ENCODE peak calls at places on chromosome 6, in five cellular contexts. X is NCI-H187, H is NCI-H748 treated with DMSO at 0.1 percent for 48 hours, F is heart left ventricle, U is AG08396. A is an unnamed sample.

GRCh38 chr6:119676971-119677370 is 327.4 kb upstream of the MAN1A1 start:
- DNase-seq in U (no peak), F (no peak), H (no peak), X (no peak), A (no peak)

GRCh38 chr6:26487466-26487865 is 12.6 kb upstream of the BTN1A1 start:
- DNase-seq in H (no peak), F (no peak), U (no peak), X (no peak), A (no peak)

GRCh38 chr6:140601409-140601808 is 1227.0 kb upstream of the CITED2 start:
- DNase-seq in F (no peak), U (no peak), H (no peak), X (no peak), A (no peak)

GRCh38 chr6:116438590-116439448 is 22.4 kb upstream of the CALHM6 start:
- DNase-seq in H (no peak), F (no peak), U (no peak), X (no peak), A (no peak)

GRCh38 chr6:41462980-41463930 is 82.9 kb upstream of the FOXP4 start:
- DNase-seq in F (peak), H (no peak), U (peak), X (no peak), A (peak)

GRCh38 chr6:57147955-57148858 is 23.9 kb upstream of the BAG2 start:
- DNase-seq in F (no peak), H (no peak), U (no peak), X (no peak), A (no peak)

GRCh38 chr6:88565409-88565811 is 398.0 kb downstream of the RNGTT start:
- DNase-seq in U (no peak), H (no peak), F (no peak), X (no peak), A (no peak)

GRCh38 chr6:42028234-42029061 is 21.9 kb upstream of the TAF8 start:
- DNase-seq in H (no peak), F (peak), U (no peak), X (no peak), A (peak)

GRCh38 chr6:155641603-155642002 is 186.0 kb upstream of the NOX3 start:
- DNase-seq in X (no peak), U (no peak), F (no peak), H (no peak), A (no peak)

GRCh38 chr6:27312146-27312949 is at the start of gene POM121L2:
- DNase-seq in X (peak), H (peak), U (peak), F (peak), A (no peak)

GRCh38 chr6:167056370-167056769 is 57.2 kb downstream of the CEP43 start:
- DNase-seq in F (no peak), H (no peak), X (no peak), U (no peak), A (no peak)

GRCh38 chr6:121351911-121352310 is 17.6 kb upstream of the TBC1D32 start:
- DNase-seq in H (no peak), F (no peak), X (no peak), U (no peak), A (no peak)

GRCh38 chr6:84791233-84791632 is 26.8 kb upstream of the TBX18 start:
- DNase-seq in F (no peak), X (no peak), U (no peak), H (no peak), A (peak)

GRCh38 chr6:19603716-19604115 is 233.5 kb upstream of the ID4 start:
- DNase-seq in U (no peak), F (no peak), H (no peak), X (no peak), A (no peak)

GRCh38 chr6:134539865-134540323 is 222.0 kb upstream of the SGK1 start:
- DNase-seq in U (no peak), F (peak), X (no peak), H (no peak), A (no peak)

GRCh38 chr6:35494161-35494563 is 2.7 kb downstream of the TEAD3 start:
- DNase-seq in X (no peak), F (no peak), H (no peak), U (peak), A (no peak)

GRCh38 chr6:13139119-13139518 is 189.2 kb downstream of the TBC1D7 start:
- DNase-seq in H (no peak), X (no peak), F (no peak), U (no peak), A (no peak)

GRCh38 chr6:33856655-33857054 is 52.9 kb upstream of the MLN start:
- DNase-seq in H (no peak), X (no peak), U (no peak), F (no peak), A (no peak)

GRCh38 chr6:5438882-5439584 is 177.7 kb downstream of the FARS2 start:
- DNase-seq in U (no peak), X (no peak), F (no peak), H (no peak), A (no peak)

GRCh38 chr6:154805288-154805911 is 72.2 kb downstream of the SCAF8 start:
- DNase-seq in H (peak), U (peak), F (no peak), X (no peak), A (peak)

GRCh38 chr6:149929422-149929821 is 6.5 kb upstream of the RAET1G start:
- DNase-seq in F (no peak), U (no peak), X (no peak), H (no peak), A (no peak)

GRCh38 chr6:30679765-30680535 is 6.5 kb downstream of the PPP1R18 start:
- DNase-seq in H (no peak), X (no peak), U (no peak), F (no peak), A (no peak)

GRCh38 chr6:118843685-118844390 is 50.1 kb upstream of the ASF1A start:
- DNase-seq in H (no peak), X (no peak), U (no peak), F (no peak), A (no peak)

GRCh38 chr6:113560908-113561307 is 296.2 kb upstream of the MARCKS start:
- DNase-seq in U (no peak), X (no peak), H (no peak), F (no peak), A (peak)